ENCODE peak calls at places on chromosomes 6 and 20, in six cellular contexts. F, V, L, Y, T and C are unnamed samples.

GRCh38 chr6:31791324-31792089 is 4.0 kb downstream of the VARS1 start:
- DNase-seq in F (peak), V (no peak), L (peak), Y (no peak), T (no peak), C (peak)

GRCh38 chr6:111274593-111275217 is 187.4 kb downstream of the SLC16A10 start:
- DNase-seq in F (no peak), V (no peak), L (no peak), Y (no peak), T (no peak), C (no peak)

GRCh38 chr6:125953502-125953875 is 3.1 kb upstream of the HINT3 start:
- DNase-seq in F (no peak), V (no peak), L (peak), Y (no peak), T (peak), C (no peak)

GRCh38 chr6:126308367-126308766 is 31.5 kb upstream of the CENPW start:
- DNase-seq in F (no peak), V (no peak), L (no peak), Y (no peak), T (no peak), C (no peak)

GRCh38 chr6:20092071-20092566 is 120.2 kb downstream of the MBOAT1 start:
- DNase-seq in F (no peak), V (no peak), L (peak), Y (peak), T (no peak), C (peak)

GRCh38 chr6:6803180-6803978 is 214.9 kb downstream of the LY86 start:
- DNase-seq in F (no peak), V (no peak), L (peak), Y (no peak), T (peak), C (no peak)

GRCh38 chr6:137806914-137807682 is 60.0 kb upstream of the TNFAIP3 start:
- DNase-seq in F (no peak), V (no peak), L (no peak), Y (no peak), T (no peak), C (no peak)

GRCh38 chr6:16420715-16421461 is 182.5 kb downstream of the GMPR start:
- DNase-seq in F (no peak), V (no peak), L (no peak), Y (peak), T (no peak), C (no peak)

GRCh38 chr20:9241232-9241692 is 172.4 kb downstream of the PLCB4 start:
- DNase-seq in F (no peak), V (no peak), L (peak), Y (peak), T (no peak), C (no peak)

GRCh38 chr6:154039231-154039842 is at the start of gene OPRM1:
- DNase-seq in F (peak), V (peak), L (peak), Y (peak), T (peak), C (peak)

GRCh38 chr6:89630488-89630887 is 8.1 kb downstream of the LYRM2 start:
- DNase-seq in F (no peak), V (no peak), L (no peak), Y (no peak), T (no peak), C (no peak)

GRCh38 chr20:9306521-9306920 is 207.9 kb upstream of the LAMP5 start:
- DNase-seq in F (no peak), V (no peak), L (peak), Y (peak), T (no peak), C (no peak)

GRCh38 chr6:43793875-43794242 is 23.8 kb downstream of the VEGFA start:
- DNase-seq in F (no peak), V (no peak), L (no peak), Y (no peak), T (no peak), C (no peak)

GRCh38 chr20:51634257-51634656 is 91.7 kb upstream of the NFATC2 start:
- DNase-seq in F (no peak), V (no peak), L (no peak), Y (no peak), T (no peak), C (no peak)

GRCh38 chr6:106113256-106113954 is 27.3 kb downstream of the PRDM1 start:
- DNase-seq in F (no peak), V (no peak), L (no peak), Y (no peak), T (no peak), C (no peak)

GRCh38 chr6:4017847-4018193 is 61.1 kb downstream of the FAM217A start:
- DNase-seq in F (no peak), V (no peak), L (peak), Y (no peak), T (no peak), C (peak)

GRCh38 chr6:42158011-42158410 is 15.2 kb upstream of the GUCA1A start:
- DNase-seq in F (no peak), V (no peak), L (no peak), Y (no peak), T (no peak), C (peak)

GRCh38 chr6:41200296-41200900 is 551 bp downstream of the TREML2 start:
- DNase-seq in F (no peak), V (no peak), L (no peak), Y (no peak), T (peak), C (no peak)

GRCh38 chr6:140050232-140050995 is 676.0 kb upstream of the CITED2 start:
- DNase-seq in F (no peak), V (peak), L (peak), Y (no peak), T (no peak), C (peak)

GRCh38 chr6:167474171-167474570 is 149.3 kb downstream of the TTLL2 start:
- DNase-seq in F (no peak), V (no peak), L (no peak), Y (no peak), T (no peak), C (no peak)

GRCh38 chr20:41423026-41423425 is 56.4 kb upstream of the EMILIN3 start:
- DNase-seq in F (no peak), V (no peak), L (no peak), Y (no peak), T (no peak), C (no peak)

GRCh38 chr20:20037960-20038359 is 14.3 kb downstream of the CRNKL1 start:
- DNase-seq in F (no peak), V (no peak), L (no peak), Y (peak), T (no peak), C (no peak)

GRCh38 chr20:63101781-63102719 is 95.3 kb upstream of the BHLHE23 start:
- DNase-seq in F (no peak), V (peak), L (no peak), Y (no peak), T (peak), C (peak)

GRCh38 chr6:116530436-116530835 is 15.0 kb downstream of the TRAPPC3L start:
- DNase-seq in F (no peak), V (no peak), L (no peak), Y (peak), T (no peak), C (no peak)

GRCh38 chr6:71203211-71203610 is 85.4 kb upstream of the OGFRL1 start:
- DNase-seq in F (no peak), V (no peak), L (no peak), Y (no peak), T (no peak), C (no peak)

GRCh38 chr20:59518881-59519706 is 85.2 kb upstream of the PHACTR3 start:
- DNase-seq in F (no peak), V (no peak), L (peak), Y (no peak), T (no peak), C (peak)

GRCh38 chr20:44209691-44210421 is 715 bp downstream of the OSER1 start:
- DNase-seq in F (no peak), V (no peak), L (peak), Y (no peak), T (no peak), C (peak)

DNA sequence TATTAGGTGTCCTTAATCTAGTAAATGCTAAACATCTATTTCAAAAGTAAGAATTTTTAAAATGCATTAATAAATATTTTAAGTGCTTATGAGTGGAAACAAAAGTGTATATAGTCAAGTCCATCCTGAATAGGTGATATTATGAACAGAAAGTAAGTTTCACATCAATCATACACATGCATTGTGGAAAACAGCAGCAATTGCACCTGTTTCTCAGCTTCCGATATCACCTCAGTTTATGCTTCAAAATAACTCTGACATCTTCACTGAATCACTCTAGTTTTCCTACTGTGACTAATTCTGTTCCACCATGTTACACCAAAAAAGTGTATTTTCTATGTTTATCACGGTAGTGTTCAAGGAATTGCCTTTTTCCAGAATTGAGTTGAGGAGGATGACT is 172.6 kb upstream of the MANEA start:
- DNase-seq in F (no peak), V (no peak), L (no peak), Y (no peak), T (no peak), C (no peak)
- TF ChIP-seq CTCF in F (no peak), V (no peak), L (no peak), Y (no peak), T (no peak), C (no peak)

GRCh38 chr20:34753706-34754461 is 49.7 kb downstream of the TP53INP2 start:
- DNase-seq in F (no peak), V (no peak), L (no peak), Y (no peak), T (no peak), C (no peak)
- TF ChIP-seq CTCF in F (peak), V (no peak), L (no peak), Y (no peak), T (no peak), C (no peak)

GRCh38 chr6:79694623-79695311 is 63.6 kb downstream of the SH3BGRL2 start:
- DNase-seq in F (no peak), V (no peak), L (no peak), Y (no peak), T (no peak), C (no peak)
- TF ChIP-seq CTCF in F (no peak), V (no peak), L (no peak), Y (peak), T (no peak), C (no peak)

GRCh38 chr6:83511901-83512681 is at the start of gene PRSS35:
- DNase-seq in F (peak), V (peak), L (peak), Y (no peak), T (peak), C (peak)
- TF ChIP-seq CTCF in F (peak), V (peak), L (peak), Y (peak), T (peak), C (peak)

GRCh38 chr20:3135507-3136070 is 24.1 kb downstream of the FASTKD5 start:
- DNase-seq in F (no peak), V (no peak), L (no peak), Y (no peak), T (no peak), C (no peak)

GRCh38 chr20:3130051-3130600 is 29.5 kb downstream of the FASTKD5 start:
- DNase-seq in F (no peak), V (no peak), L (no peak), Y (no peak), T (no peak), C (no peak)

GRCh38 chr20:3133156-3133555 is 26.5 kb downstream of the FASTKD5 start:
- DNase-seq in F (no peak), V (no peak), L (no peak), Y (no peak), T (no peak), C (no peak)

GRCh38 chr20:3137492-3137891 is 22.2 kb downstream of the FASTKD5 start:
- DNase-seq in F (no peak), V (no peak), L (no peak), Y (no peak), T (no peak), C (no peak)

DNA sequence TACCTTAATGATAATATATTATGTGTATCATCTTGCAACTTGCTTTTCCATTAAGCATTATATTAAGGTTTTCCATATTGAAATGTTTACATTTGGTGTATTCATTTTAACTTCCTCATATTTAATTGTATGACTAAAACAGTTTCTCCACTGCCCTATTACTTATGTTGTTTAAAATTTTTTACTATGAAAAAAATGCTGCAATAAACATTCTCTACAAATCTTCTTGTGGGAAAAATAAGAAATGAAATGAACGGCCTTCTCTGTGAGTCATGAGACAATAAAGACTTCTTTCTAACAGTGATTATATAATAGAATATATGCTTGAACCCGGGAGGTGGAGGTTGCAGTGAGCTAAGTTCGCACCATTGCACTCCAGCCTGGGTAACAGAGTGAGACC is 25.5 kb downstream of the FASTKD5 start:
- DNase-seq in F (no peak), V (no peak), L (no peak), Y (no peak), T (no peak), C (no peak)
- TF ChIP-seq CTCF in F (no peak), V (no peak), L (no peak), Y (no peak), T (no peak), C (no peak)

GRCh38 chr6:112429226-112429625 is 82.1 kb downstream of the RFPL4B start:
- DNase-seq in F (no peak), V (no peak), L (peak), Y (no peak), T (no peak), C (no peak)
- TF ChIP-seq CTCF in F (no peak), V (no peak), L (no peak), Y (peak), T (no peak), C (peak)

GRCh38 chr6:48733581-48733980 is 622.6 kb upstream of the PTCHD4 start:
- DNase-seq in F (no peak), V (no peak), L (peak), Y (no peak), T (no peak), C (no peak)

DNA sequence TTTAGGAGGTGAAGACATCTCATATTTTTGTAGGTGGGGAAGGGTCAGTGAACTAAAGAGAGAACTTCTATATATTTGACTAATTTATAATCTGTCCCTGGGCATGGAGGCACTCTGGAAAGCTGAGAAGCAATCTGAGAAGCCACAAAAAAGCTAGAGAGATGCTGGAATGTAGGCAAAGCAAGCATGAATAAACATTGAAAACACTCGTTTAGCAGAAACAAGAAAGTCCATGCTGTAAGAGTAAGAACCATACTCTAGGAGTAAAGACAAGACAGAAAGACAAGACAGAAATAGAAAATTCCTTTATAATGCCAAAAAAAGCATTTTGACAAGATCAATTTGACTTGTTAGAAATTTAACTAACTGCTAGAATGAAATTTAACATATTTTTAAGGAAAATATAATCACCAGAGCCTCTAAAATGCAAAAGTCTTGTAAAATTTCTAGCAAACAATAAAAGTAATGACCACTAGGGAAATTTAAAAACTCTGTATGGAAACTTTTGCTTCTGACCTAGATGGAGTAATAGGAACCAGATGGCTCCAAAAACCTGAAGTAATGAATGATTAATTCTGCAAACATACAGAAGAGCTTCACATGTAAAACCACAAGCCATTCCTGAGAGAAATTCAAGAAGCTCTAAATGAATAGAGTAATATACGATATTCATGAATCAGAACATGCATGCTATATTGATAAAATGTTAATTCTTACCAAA is 625.6 kb upstream of the PTCHD4 start:
- DNase-seq in F (no peak), V (no peak), L (no peak), Y (peak), T (no peak), C (peak)
- TF ChIP-seq CTCF in F (no peak), V (no peak), L (no peak), Y (no peak), T (no peak), C (peak)

GRCh38 chr6:10248378-10248843 is 166.5 kb downstream of the TFAP2A start:
- DNase-seq in F (no peak), V (no peak), L (peak), Y (peak), T (no peak), C (no peak)
- TF ChIP-seq CTCF in F (no peak), V (no peak), L (peak), Y (no peak), T (no peak), C (no peak)